ENCODE peak calls at places on chromosomes 16 and 17, in five cellular contexts. B, H, Z, N and U are unnamed samples.
A peak's percentile ranks its signal among the peaks of the same experiment; 100 is the strongest.

GRCh38 chr16:2250652-2251280 is 621 bp downstream of the ECI1 start:
- DNase-seq in H (peak; percentile 22), Z (peak; percentile 67), N (peak; percentile 41), B (no peak), U (no peak)

GRCh38 chr16:11835891-11836652 is 15.3 kb downstream of the RSL1D1 start:
- DNase-seq in Z (no peak), N (no peak), H (peak; percentile 69), B (no peak), U (peak; percentile 30)

GRCh38 chr16:278863-279366 is 1.5 kb upstream of the ARHGDIG start:
- DNase-seq in H (peak; percentile 51), Z (peak; percentile 80), B (no peak), N (no peak), U (no peak)

GRCh38 chr16:4496305-4496704 is 20.1 kb downstream of the HMOX2 start:
- DNase-seq in B (no peak), H (peak; percentile 70), N (no peak), Z (peak; percentile 36), U (no peak)

GRCh38 chr17:48960834-48961515 is 7.4 kb downstream of the GIP start:
- DNase-seq in B (no peak), H (no peak), Z (peak; percentile 69), N (no peak), U (no peak)

GRCh38 chr16:47045459-47045858 is 72.0 kb upstream of the DNAJA2 start:
- DNase-seq in H (peak; percentile 9), Z (no peak), B (no peak), N (no peak), U (no peak)

GRCh38 chr17:64504769-64505319 is 1.2 kb downstream of the DDX5 start:
- DNase-seq in N (no peak), H (peak; percentile 80), B (no peak), Z (peak; percentile 45), U (no peak)

GRCh38 chr16:74455619-74456289 is 34.5 kb upstream of the CLEC18B start:
- DNase-seq in B (no peak), Z (no peak), H (peak; percentile 90), N (no peak), U (no peak)

GRCh38 chr16:21283521-21284289 is 5.6 kb upstream of the CRYM start:
- DNase-seq in N (no peak), B (no peak), H (peak; percentile 48), Z (peak; percentile 65), U (no peak)

GRCh38 chr16:11492808-11493530 is 93.8 kb downstream of the LITAF start:
- DNase-seq in B (no peak), H (no peak), Z (no peak), N (no peak), U (no peak)

GRCh38 chr17:64651889-64652288 is 10.2 kb downstream of the SMURF2 start:
- DNase-seq in Z (no peak), B (no peak), H (no peak), N (no peak), U (no peak)

GRCh38 chr16:31071861-31072260 is 2.2 kb downstream of the ZNF668 start:
- DNase-seq in N (no peak), Z (no peak), B (no peak), H (peak; percentile 81), U (peak; percentile 94)

GRCh38 chr16:84599528-84600202 is 18.2 kb downstream of the COTL1 start:
- DNase-seq in H (peak; percentile 81), Z (peak; percentile 46), N (peak; percentile 51), B (peak; percentile 56), U (no peak)

GRCh38 chr17:45410144-45411091 is 22.3 kb downstream of the ARHGAP27 start:
- DNase-seq in H (no peak), B (peak; percentile 56), Z (no peak), N (peak; percentile 56), U (no peak)

GRCh38 chr17:27603870-27604794 is 26.9 kb upstream of the LGALS9 start:
- DNase-seq in H (no peak), Z (no peak), N (no peak), B (no peak), U (no peak)

GRCh38 chr17:64063088-64063487 is 42.7 kb upstream of the ICAM2 start:
- DNase-seq in B (no peak), N (no peak), Z (no peak), H (no peak), U (no peak)

GRCh38 chr16:31269541-31269940 is 9.8 kb downstream of the ITGAM start:
- DNase-seq in H (no peak), N (no peak), B (no peak), Z (no peak), U (no peak)

GRCh38 chr17:74417178-74418045 is 14.5 kb upstream of the GPRC5C start:
- DNase-seq in B (no peak), Z (peak; percentile 90), H (peak; percentile 73), N (no peak), U (no peak)

GRCh38 chr17:31274252-31274651 is 22.8 kb downstream of the OMG start:
- DNase-seq in Z (peak; percentile 27), H (peak; percentile 36), N (no peak), B (peak; percentile 24), U (peak; percentile 29)

GRCh38 chr17:14269473-14269872 is 31.4 kb upstream of the HS3ST3B1 start:
- DNase-seq in H (no peak), Z (no peak), B (no peak), N (no peak), U (no peak)

GRCh38 chr17:14270508-14270907 is 30.4 kb upstream of the HS3ST3B1 start:
- DNase-seq in B (no peak), Z (no peak), N (no peak), H (no peak), U (no peak)

GRCh38 chr17:14268264-14268663 is 31.6 kb upstream of the CDRT15 start:
- DNase-seq in B (no peak), N (no peak), Z (no peak), H (no peak), U (no peak)
- TF ChIP-seq CTCF in B (no peak), N (no peak), Z (no peak), H (no peak), U (no peak)

GRCh38 chr17:61806081-61806828 is 57.1 kb downstream of the BRIP1 start:
- DNase-seq in H (peak; percentile 6), N (no peak), Z (no peak), B (no peak), U (no peak)
- TF ChIP-seq CTCF in H (no peak), N (no peak), Z (no peak), B (no peak), U (no peak)

GRCh38 chr17:42548993-42549755 is 3.5 kb upstream of the HSD17B1 start:
- DNase-seq in Z (no peak), B (no peak), H (no peak), N (no peak), U (no peak)

GRCh38 chr17:42555122-42555622 is 2.4 kb downstream of the HSD17B1 start:
- DNase-seq in N (no peak), B (no peak), H (no peak), Z (no peak), U (no peak)

GRCh38 chr17:42553161-42553818 is 567 bp downstream of the HSD17B1 start:
- DNase-seq in Z (peak; percentile 59), B (no peak), H (peak; percentile 56), N (no peak), U (no peak)

GRCh38 chr17:42554250-42555121 is 1.8 kb downstream of the HSD17B1 start:
- DNase-seq in Z (peak; percentile 82), N (peak; percentile 77), H (peak; percentile 83), B (peak; percentile 77), U (no peak)

GRCh38 chr17:42553866-42554249 is 1.1 kb downstream of the HSD17B1 start:
- DNase-seq in N (no peak), H (no peak), Z (no peak), B (no peak), U (no peak)
- TF ChIP-seq CTCF in N (no peak), H (no peak), Z (no peak), B (no peak), U (no peak)

GRCh38 chr17:2412561-2413021 is 11.7 kb upstream of the MNT start:
- DNase-seq in H (no peak), Z (no peak), N (no peak), B (no peak), U (no peak)
- TF ChIP-seq CTCF in H (no peak), Z (peak; percentile 14), N (no peak), B (no peak), U (peak; percentile 24)

GRCh38 chr16:89972244-89973234 is 24.0 kb downstream of the DEF8 start:
- DNase-seq in Z (peak; percentile 94), H (peak; percentile 80), B (peak; percentile 75), N (peak; percentile 90), U (peak; percentile 71)
- TF ChIP-seq CTCF in Z (no peak), H (no peak), B (no peak), N (no peak), U (no peak)